ENCODE peak calls at places on chromosomes 12 and 14, in four cellular contexts. X, K, J and H are unnamed samples.
A peak's percentile ranks its signal among the peaks of the same experiment; 100 is the strongest.

GRCh38 chr12:132610051-132610759 is at the start of gene LRCOL1:
- DNase-seq in J (no peak), K (no peak), X (peak; percentile 93), H (peak; percentile 90)

GRCh38 chr14:103762011-103762410 is 46.4 kb downstream of the ZFYVE21 start:
- DNase-seq in X (no peak), K (no peak), J (no peak), H (no peak)

GRCh38 chr12:2256915-2257314 is 204.1 kb downstream of the CACNA1C start:
- DNase-seq in X (peak; percentile 65), K (no peak), J (no peak), H (peak; percentile 51)

GRCh38 chr12:2355198-2355597 is 302.4 kb downstream of the CACNA1C start:
- DNase-seq in K (no peak), J (no peak), X (no peak), H (no peak)

GRCh38 chr14:68689426-68689825 is 103.4 kb downstream of the ZFP36L1 start:
- DNase-seq in K (peak; percentile 28), J (no peak), X (no peak), H (no peak)

GRCh38 chr12:39122562-39123204 is 217.3 kb upstream of the CPNE8 start:
- DNase-seq in X (no peak), J (no peak), K (no peak), H (no peak)

GRCh38 chr14:23641915-23642588 is 5.9 kb downstream of the DHRS2 start:
- DNase-seq in X (no peak), J (no peak), K (no peak), H (no peak)

GRCh38 chr12:6914246-6914947 is at the start of gene ENO2:
- DNase-seq in K (peak; percentile 78), X (peak; percentile 66), J (peak; percentile 60), H (peak; percentile 78)

GRCh38 chr12:121453022-121453360 is 53.1 kb downstream of the RNF34 start:
- DNase-seq in X (no peak), K (no peak), J (no peak), H (no peak)

GRCh38 chr12:47224563-47225133 is 144.9 kb upstream of the AMIGO2 start:
- DNase-seq in K (no peak), X (no peak), J (no peak), H (no peak)

GRCh38 chr12:118237053-118237665 is 101.2 kb downstream of the PEBP1 start:
- DNase-seq in J (no peak), K (peak; percentile 40), X (no peak), H (no peak)

GRCh38 chr12:131048611-131048990 is 94.9 kb downstream of the ADGRD1 start:
- DNase-seq in K (no peak), J (no peak), X (no peak), H (no peak)

GRCh38 chr12:113581342-113581741 is 109.7 kb upstream of the LHX5 start:
- DNase-seq in J (no peak), K (no peak), X (no peak), H (peak; percentile 9)

GRCh38 chr12:120213758-120214157 is 12.8 kb upstream of the RPLP0 start:
- DNase-seq in J (no peak), K (no peak), X (no peak), H (no peak)

GRCh38 chr12:122048156-122048555 is 26.5 kb downstream of the BCL7A start:
- DNase-seq in J (no peak), X (peak; percentile 66), K (no peak), H (no peak)

GRCh38 chr14:93549578-93549977 is 118.8 kb downstream of the UNC79 start:
- DNase-seq in X (no peak), J (no peak), K (no peak), H (no peak)

GRCh38 chr12:24539646-24540045 is 409.3 kb downstream of the BCAT1 start:
- DNase-seq in K (no peak), J (no peak), X (no peak), H (no peak)

GRCh38 chr12:112979281-112979680 is 962 bp downstream of the OAS2 start:
- DNase-seq in J (no peak), X (no peak), K (no peak), H (no peak)

GRCh38 chr14:89660183-89660582 is 243.2 kb upstream of the FOXN3 start:
- DNase-seq in K (no peak), J (no peak), X (peak; percentile 71), H (peak; percentile 57)

GRCh38 chr14:89911018-89911919 is 43.3 kb downstream of the EFCAB11 start:
- DNase-seq in J (no peak), X (peak; percentile 71), K (no peak), H (peak; percentile 44)

GRCh38 chr14:36658091-36659009 is 3.3 kb upstream of the PAX9 start:
- DNase-seq in X (no peak), J (no peak), K (no peak), H (no peak)

GRCh38 chr12:53123578-53124351 is 20.5 kb downstream of the SOAT2 start:
- DNase-seq in J (no peak), X (no peak), K (no peak), H (peak; percentile 67)

GRCh38 chr12:55385911-55386310 is 14.4 kb upstream of the OR6C65 start:
- DNase-seq in J (no peak), X (no peak), K (no peak), H (no peak)

GRCh38 chr14:85536835-85537195 is 6.9 kb downstream of the FLRT2 start:
- DNase-seq in K (no peak), J (no peak), X (peak; percentile 60), H (peak; percentile 36)

GRCh38 chr14:103121846-103122577 is 1.2 kb upstream of the TNFAIP2 start:
- DNase-seq in J (no peak), X (peak; percentile 94), K (no peak), H (peak; percentile 50)

GRCh38 chr12:32455607-32456063 is 56.3 kb downstream of the FGD4 start:
- DNase-seq in X (peak; percentile 86), J (no peak), K (peak; percentile 43), H (peak; percentile 84)

DNA sequence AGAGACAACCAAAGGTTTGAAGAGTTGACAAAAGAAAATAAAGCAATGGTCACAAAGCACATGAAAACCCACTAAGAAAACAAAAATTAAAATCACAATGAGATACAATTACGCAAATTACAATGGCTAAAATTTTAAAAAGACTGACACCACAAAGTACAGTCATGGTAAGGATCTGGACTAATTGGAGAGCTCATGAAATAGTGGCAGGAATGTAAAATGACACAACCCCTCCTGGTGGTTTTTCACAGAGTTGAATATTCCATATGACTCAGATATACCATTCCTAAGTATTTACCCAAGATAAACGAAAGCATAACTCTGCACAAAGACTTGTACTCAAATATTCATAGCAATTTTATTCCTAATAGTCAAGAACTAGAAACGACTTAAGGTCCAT is 65.9 kb downstream of the NOVA1 start:
- DNase-seq in J (no peak), K (no peak), X (peak; percentile 79), H (peak; percentile 53)
- TF ChIP-seq CTCF in J (no peak), K (no peak), X (peak; percentile 48), H (no peak)

GRCh38 chr12:22712083-22712482 is 87.1 kb downstream of the ETNK1 start:
- DNase-seq in K (no peak), X (no peak), J (no peak), H (no peak)
- TF ChIP-seq CTCF in K (no peak), X (no peak), J (no peak), H (no peak)

DNA sequence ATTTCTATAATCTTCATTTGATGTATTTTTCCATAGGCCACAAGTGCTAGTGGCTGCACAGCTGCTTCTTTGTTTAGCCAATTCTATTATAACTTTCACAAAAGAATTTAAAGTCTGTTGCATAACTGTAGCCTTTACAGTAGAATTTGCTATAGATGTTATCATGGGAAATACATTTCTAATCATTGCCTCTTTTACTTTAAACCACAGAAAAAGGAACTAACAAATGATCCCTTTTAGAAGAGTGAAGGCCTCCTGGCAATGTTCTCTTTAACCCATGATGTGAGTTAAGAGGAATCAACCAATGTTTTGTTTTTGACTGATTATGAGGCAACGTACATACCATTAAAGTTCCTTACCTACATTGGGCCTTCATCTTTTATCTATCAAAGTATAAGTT is 68.8 kb downstream of the RPL10L start:
- DNase-seq in J (no peak), K (no peak), X (no peak), H (no peak)
- TF ChIP-seq CTCF in J (no peak), K (no peak), X (no peak), H (no peak)

DNA sequence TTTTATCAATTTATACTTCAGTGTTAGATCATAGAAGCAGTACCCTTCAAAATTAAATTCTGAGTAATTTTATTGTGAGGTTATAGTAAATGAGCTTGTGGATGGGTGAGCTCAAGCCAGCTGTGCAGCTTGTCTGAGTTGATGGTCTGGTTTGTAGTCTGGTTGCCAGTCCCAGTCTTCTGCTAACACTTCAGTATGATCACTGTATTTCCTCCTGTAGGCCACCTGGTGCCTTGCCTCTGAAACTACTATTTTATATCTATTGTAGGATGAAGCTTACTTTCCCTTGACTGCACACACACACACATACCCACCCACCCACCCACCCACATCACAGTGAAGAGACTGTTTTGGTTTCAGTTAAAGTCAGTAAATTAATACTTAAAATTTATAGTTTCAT is 496.4 kb downstream of the PCNX1 start:
- DNase-seq in J (no peak), X (peak; percentile 47), K (peak; percentile 71), H (no peak)
- TF ChIP-seq CTCF in J (no peak), X (peak; percentile 4), K (peak; percentile 70), H (no peak)

GRCh38 chr14:30610719-30611388 is 11.3 kb upstream of the SCFD1 start:
- DNase-seq in J (no peak), K (no peak), X (peak; percentile 87), H (peak; percentile 75)
- TF ChIP-seq CTCF in J (no peak), K (no peak), X (peak; percentile 34), H (peak; percentile 1)

DNA sequence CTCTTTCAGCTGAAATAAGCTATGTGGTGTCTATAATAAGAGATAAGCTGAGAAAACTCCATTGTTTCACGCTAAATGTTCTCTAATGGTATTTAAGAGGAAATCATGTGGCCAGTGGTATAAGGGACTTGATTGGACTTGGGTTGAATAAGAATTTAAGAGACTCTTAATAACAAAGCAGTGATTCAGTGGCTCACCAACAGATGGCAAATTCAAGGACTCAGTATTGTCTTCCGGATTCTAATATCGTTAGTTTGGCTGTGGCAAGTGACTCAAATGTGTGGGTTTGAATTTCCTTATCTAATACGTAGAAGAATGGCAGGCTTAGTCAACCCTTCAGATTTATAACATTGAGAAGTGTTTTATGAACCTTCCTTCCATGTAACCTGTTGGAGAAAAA is 49.1 kb upstream of the KCNH3 start:
- DNase-seq in X (peak; percentile 81), K (no peak), J (no peak), H (peak; percentile 42)
- TF ChIP-seq CTCF in X (peak; percentile 33), K (no peak), J (no peak), H (no peak)

GRCh38 chr12:5511644-5512584 is 80.0 kb downstream of the NTF3 start:
- DNase-seq in X (peak; percentile 56), J (no peak), K (no peak), H (peak; percentile 27)
- TF ChIP-seq CTCF in X (peak; percentile 59), J (peak; percentile 68), K (peak; percentile 45), H (peak; percentile 74)